ENCODE peak calls at places on chromosomes 4 and X, in ten cellular contexts. One of them, this sample, is unnamed.

GRCh38 chrX:71253253-71254091 is 468 bp downstream of the ZMYM3 start:
- DNase-seq in GM23248: peak
- DNase-seq in DMS153: no peak
- DNase-seq in MCF 10A: peak
- DNase-seq in lower lobe of right lung: peak
- DNase-seq in activated CD4-positive, CD25-positive, alpha-beta regulatory T cell treated with anti-CD3 and anti-CD28 coated beads, Interleukin-2, amount 50 U/mL, for 72 hours: peak
- DNase-seq in posterior cingulate gyrus: peak
- DNase-seq in GM19239: no peak
- DNase-seq in stimulated activated CD4-positive, alpha-beta T cell treated with anti-CD3 and anti-CD28 coated beads, Interleukin-15, amount 100 ng/mL, for 24 hours: peak
- DNase-seq in psoas muscle: peak
- DNase-seq in this sample: peak

GRCh38 chr4:30094866-30095265 is 625.3 kb upstream of the PCDH7 start:
- DNase-seq in stimulated activated CD4-positive, alpha-beta T cell treated with anti-CD3 and anti-CD28 coated beads, Interleukin-15, amount 100 ng/mL, for 24 hours: no peak
- DNase-seq in posterior cingulate gyrus: no peak
- DNase-seq in GM19239: no peak
- DNase-seq in activated CD4-positive, CD25-positive, alpha-beta regulatory T cell treated with anti-CD3 and anti-CD28 coated beads, Interleukin-2, amount 50 U/mL, for 72 hours: no peak
- DNase-seq in MCF 10A: peak
- DNase-seq in GM23248: no peak
- DNase-seq in psoas muscle: no peak
- DNase-seq in DMS153: no peak
- DNase-seq in lower lobe of right lung: no peak
- DNase-seq in this sample: no peak

GRCh38 chr4:38179690-38180299 is 219.6 kb downstream of the PTTG2 start:
- DNase-seq in GM23248: peak
- DNase-seq in stimulated activated CD4-positive, alpha-beta T cell treated with anti-CD3 and anti-CD28 coated beads, Interleukin-15, amount 100 ng/mL, for 24 hours: peak
- DNase-seq in lower lobe of right lung: peak
- DNase-seq in DMS153: peak
- DNase-seq in GM19239: peak
- DNase-seq in posterior cingulate gyrus: peak
- DNase-seq in activated CD4-positive, CD25-positive, alpha-beta regulatory T cell treated with anti-CD3 and anti-CD28 coated beads, Interleukin-2, amount 50 U/mL, for 72 hours: peak
- DNase-seq in MCF 10A: peak
- DNase-seq in psoas muscle: peak
- DNase-seq in this sample: peak

GRCh38 chr4:98290511-98290910 is 29.3 kb downstream of the RAP1GDS1 start:
- DNase-seq in GM23248: peak
- DNase-seq in posterior cingulate gyrus: no peak
- DNase-seq in MCF 10A: no peak
- DNase-seq in DMS153: no peak
- DNase-seq in lower lobe of right lung: no peak
- DNase-seq in activated CD4-positive, CD25-positive, alpha-beta regulatory T cell treated with anti-CD3 and anti-CD28 coated beads, Interleukin-2, amount 50 U/mL, for 72 hours: no peak
- DNase-seq in stimulated activated CD4-positive, alpha-beta T cell treated with anti-CD3 and anti-CD28 coated beads, Interleukin-15, amount 100 ng/mL, for 24 hours: no peak
- DNase-seq in GM19239: no peak
- DNase-seq in psoas muscle: no peak
- DNase-seq in this sample: peak

GRCh38 chr4:152780267-152780811 is 585 bp downstream of the ARFIP1 start:
- DNase-seq in GM19239: no peak
- DNase-seq in posterior cingulate gyrus: peak
- DNase-seq in DMS153: no peak
- DNase-seq in activated CD4-positive, CD25-positive, alpha-beta regulatory T cell treated with anti-CD3 and anti-CD28 coated beads, Interleukin-2, amount 50 U/mL, for 72 hours: no peak
- DNase-seq in MCF 10A: peak
- DNase-seq in psoas muscle: no peak
- DNase-seq in lower lobe of right lung: no peak
- DNase-seq in stimulated activated CD4-positive, alpha-beta T cell treated with anti-CD3 and anti-CD28 coated beads, Interleukin-15, amount 100 ng/mL, for 24 hours: no peak
- DNase-seq in GM23248: peak
- DNase-seq in this sample: peak

GRCh38 chr4:150664935-150665334 is 83.0 kb downstream of the MAB21L2 start:
- DNase-seq in psoas muscle: no peak
- DNase-seq in DMS153: no peak
- DNase-seq in lower lobe of right lung: no peak
- DNase-seq in stimulated activated CD4-positive, alpha-beta T cell treated with anti-CD3 and anti-CD28 coated beads, Interleukin-15, amount 100 ng/mL, for 24 hours: no peak
- DNase-seq in MCF 10A: peak
- DNase-seq in GM19239: no peak
- DNase-seq in activated CD4-positive, CD25-positive, alpha-beta regulatory T cell treated with anti-CD3 and anti-CD28 coated beads, Interleukin-2, amount 50 U/mL, for 72 hours: no peak
- DNase-seq in posterior cingulate gyrus: no peak
- DNase-seq in GM23248: peak
- DNase-seq in this sample: no peak

GRCh38 chr4:89289312-89289711 is 18.3 kb downstream of the GPRIN3 start:
- DNase-seq in activated CD4-positive, CD25-positive, alpha-beta regulatory T cell treated with anti-CD3 and anti-CD28 coated beads, Interleukin-2, amount 50 U/mL, for 72 hours: no peak
- DNase-seq in posterior cingulate gyrus: no peak
- DNase-seq in psoas muscle: no peak
- DNase-seq in GM19239: no peak
- DNase-seq in GM23248: no peak
- DNase-seq in stimulated activated CD4-positive, alpha-beta T cell treated with anti-CD3 and anti-CD28 coated beads, Interleukin-15, amount 100 ng/mL, for 24 hours: no peak
- DNase-seq in MCF 10A: no peak
- DNase-seq in lower lobe of right lung: no peak
- DNase-seq in DMS153: no peak
- DNase-seq in this sample: no peak

GRCh38 chr4:47101453-47101852 is 70.1 kb downstream of the GABRB1 start:
- DNase-seq in GM23248: no peak
- DNase-seq in psoas muscle: no peak
- DNase-seq in MCF 10A: no peak
- DNase-seq in stimulated activated CD4-positive, alpha-beta T cell treated with anti-CD3 and anti-CD28 coated beads, Interleukin-15, amount 100 ng/mL, for 24 hours: no peak
- DNase-seq in GM19239: no peak
- DNase-seq in lower lobe of right lung: no peak
- DNase-seq in activated CD4-positive, CD25-positive, alpha-beta regulatory T cell treated with anti-CD3 and anti-CD28 coated beads, Interleukin-2, amount 50 U/mL, for 72 hours: no peak
- DNase-seq in DMS153: no peak
- DNase-seq in posterior cingulate gyrus: no peak
- DNase-seq in this sample: no peak

GRCh38 chr4:99945718-99946345 is 586 bp downstream of the DNAJB14 start:
- DNase-seq in GM23248: peak
- DNase-seq in lower lobe of right lung: no peak
- DNase-seq in MCF 10A: peak
- DNase-seq in psoas muscle: no peak
- DNase-seq in GM19239: no peak
- DNase-seq in stimulated activated CD4-positive, alpha-beta T cell treated with anti-CD3 and anti-CD28 coated beads, Interleukin-15, amount 100 ng/mL, for 24 hours: no peak
- DNase-seq in posterior cingulate gyrus: no peak
- DNase-seq in DMS153: no peak
- DNase-seq in activated CD4-positive, CD25-positive, alpha-beta regulatory T cell treated with anti-CD3 and anti-CD28 coated beads, Interleukin-2, amount 50 U/mL, for 72 hours: no peak
- DNase-seq in this sample: peak

GRCh38 chrX:133444196-133444595 is 28.9 kb upstream of the GPC4 start:
- DNase-seq in activated CD4-positive, CD25-positive, alpha-beta regulatory T cell treated with anti-CD3 and anti-CD28 coated beads, Interleukin-2, amount 50 U/mL, for 72 hours: no peak
- DNase-seq in GM23248: no peak
- DNase-seq in lower lobe of right lung: no peak
- DNase-seq in MCF 10A: peak
- DNase-seq in posterior cingulate gyrus: no peak
- DNase-seq in psoas muscle: no peak
- DNase-seq in stimulated activated CD4-positive, alpha-beta T cell treated with anti-CD3 and anti-CD28 coated beads, Interleukin-15, amount 100 ng/mL, for 24 hours: no peak
- DNase-seq in DMS153: no peak
- DNase-seq in GM19239: no peak
- DNase-seq in this sample: no peak

GRCh38 chr4:29553842-29554241 is 1166.3 kb upstream of the PCDH7 start:
- DNase-seq in lower lobe of right lung: no peak
- DNase-seq in psoas muscle: no peak
- DNase-seq in posterior cingulate gyrus: no peak
- DNase-seq in GM23248: no peak
- DNase-seq in MCF 10A: peak
- DNase-seq in DMS153: no peak
- DNase-seq in stimulated activated CD4-positive, alpha-beta T cell treated with anti-CD3 and anti-CD28 coated beads, Interleukin-15, amount 100 ng/mL, for 24 hours: no peak
- DNase-seq in activated CD4-positive, CD25-positive, alpha-beta regulatory T cell treated with anti-CD3 and anti-CD28 coated beads, Interleukin-2, amount 50 U/mL, for 72 hours: no peak
- DNase-seq in GM19239: no peak
- DNase-seq in this sample: no peak

GRCh38 chr4:99301376-99302164 is 10.8 kb upstream of the ADH1A start:
- DNase-seq in GM19239: no peak
- DNase-seq in psoas muscle: no peak
- DNase-seq in GM23248: peak
- DNase-seq in DMS153: no peak
- DNase-seq in stimulated activated CD4-positive, alpha-beta T cell treated with anti-CD3 and anti-CD28 coated beads, Interleukin-15, amount 100 ng/mL, for 24 hours: no peak
- DNase-seq in activated CD4-positive, CD25-positive, alpha-beta regulatory T cell treated with anti-CD3 and anti-CD28 coated beads, Interleukin-2, amount 50 U/mL, for 72 hours: no peak
- DNase-seq in lower lobe of right lung: no peak
- DNase-seq in posterior cingulate gyrus: no peak
- DNase-seq in MCF 10A: peak
- DNase-seq in this sample: no peak

GRCh38 chr4:3304831-3305609 is 12.2 kb downstream of the RGS12 start:
- DNase-seq in GM19239: no peak
- DNase-seq in MCF 10A: no peak
- DNase-seq in psoas muscle: no peak
- DNase-seq in GM23248: peak
- DNase-seq in lower lobe of right lung: peak
- DNase-seq in activated CD4-positive, CD25-positive, alpha-beta regulatory T cell treated with anti-CD3 and anti-CD28 coated beads, Interleukin-2, amount 50 U/mL, for 72 hours: peak
- DNase-seq in posterior cingulate gyrus: peak
- DNase-seq in DMS153: no peak
- DNase-seq in stimulated activated CD4-positive, alpha-beta T cell treated with anti-CD3 and anti-CD28 coated beads, Interleukin-15, amount 100 ng/mL, for 24 hours: no peak
- DNase-seq in this sample: no peak

GRCh38 chr4:150140774-150141400 is 62.6 kb downstream of the DCLK2 start:
- DNase-seq in activated CD4-positive, CD25-positive, alpha-beta regulatory T cell treated with anti-CD3 and anti-CD28 coated beads, Interleukin-2, amount 50 U/mL, for 72 hours: no peak
- DNase-seq in GM23248: peak
- DNase-seq in stimulated activated CD4-positive, alpha-beta T cell treated with anti-CD3 and anti-CD28 coated beads, Interleukin-15, amount 100 ng/mL, for 24 hours: no peak
- DNase-seq in GM19239: no peak
- DNase-seq in posterior cingulate gyrus: no peak
- DNase-seq in DMS153: no peak
- DNase-seq in lower lobe of right lung: no peak
- DNase-seq in MCF 10A: peak
- DNase-seq in psoas muscle: no peak
- DNase-seq in this sample: no peak

GRCh38 chr4:183329954-183330742 is 7.9 kb upstream of the CLDN24 start:
- DNase-seq in lower lobe of right lung: no peak
- DNase-seq in psoas muscle: no peak
- DNase-seq in stimulated activated CD4-positive, alpha-beta T cell treated with anti-CD3 and anti-CD28 coated beads, Interleukin-15, amount 100 ng/mL, for 24 hours: no peak
- DNase-seq in GM19239: no peak
- DNase-seq in MCF 10A: no peak
- DNase-seq in activated CD4-positive, CD25-positive, alpha-beta regulatory T cell treated with anti-CD3 and anti-CD28 coated beads, Interleukin-2, amount 50 U/mL, for 72 hours: no peak
- DNase-seq in posterior cingulate gyrus: peak
- DNase-seq in DMS153: no peak
- DNase-seq in GM23248: no peak
- DNase-seq in this sample: no peak

GRCh38 chr4:85756938-85757337 is 282.0 kb downstream of the ARHGAP24 start:
- DNase-seq in GM19239: no peak
- DNase-seq in lower lobe of right lung: no peak
- DNase-seq in posterior cingulate gyrus: no peak
- DNase-seq in MCF 10A: peak
- DNase-seq in GM23248: peak
- DNase-seq in psoas muscle: no peak
- DNase-seq in stimulated activated CD4-positive, alpha-beta T cell treated with anti-CD3 and anti-CD28 coated beads, Interleukin-15, amount 100 ng/mL, for 24 hours: no peak
- DNase-seq in DMS153: no peak
- DNase-seq in activated CD4-positive, CD25-positive, alpha-beta regulatory T cell treated with anti-CD3 and anti-CD28 coated beads, Interleukin-2, amount 50 U/mL, for 72 hours: no peak
- DNase-seq in this sample: peak

GRCh38 chr4:113962719-113963274 is 16.6 kb downstream of the ARSJ start:
- DNase-seq in stimulated activated CD4-positive, alpha-beta T cell treated with anti-CD3 and anti-CD28 coated beads, Interleukin-15, amount 100 ng/mL, for 24 hours: no peak
- DNase-seq in posterior cingulate gyrus: no peak
- DNase-seq in GM23248: no peak
- DNase-seq in GM19239: no peak
- DNase-seq in activated CD4-positive, CD25-positive, alpha-beta regulatory T cell treated with anti-CD3 and anti-CD28 coated beads, Interleukin-2, amount 50 U/mL, for 72 hours: no peak
- DNase-seq in lower lobe of right lung: no peak
- DNase-seq in DMS153: no peak
- DNase-seq in psoas muscle: no peak
- DNase-seq in MCF 10A: no peak
- DNase-seq in this sample: no peak

GRCh38 chrX:123219916-123220315 is 35.8 kb downstream of the GRIA3 start:
- DNase-seq in DMS153: peak
- DNase-seq in stimulated activated CD4-positive, alpha-beta T cell treated with anti-CD3 and anti-CD28 coated beads, Interleukin-15, amount 100 ng/mL, for 24 hours: no peak
- DNase-seq in posterior cingulate gyrus: no peak
- DNase-seq in GM23248: peak
- DNase-seq in psoas muscle: no peak
- DNase-seq in lower lobe of right lung: no peak
- DNase-seq in activated CD4-positive, CD25-positive, alpha-beta regulatory T cell treated with anti-CD3 and anti-CD28 coated beads, Interleukin-2, amount 50 U/mL, for 72 hours: no peak
- DNase-seq in GM19239: no peak
- DNase-seq in MCF 10A: no peak
- DNase-seq in this sample: no peak

GRCh38 chr4:48268956-48269860 is at the start of gene TEC:
- DNase-seq in posterior cingulate gyrus: peak
- DNase-seq in DMS153: no peak
- DNase-seq in MCF 10A: peak
- DNase-seq in GM19239: no peak
- DNase-seq in GM23248: peak
- DNase-seq in stimulated activated CD4-positive, alpha-beta T cell treated with anti-CD3 and anti-CD28 coated beads, Interleukin-15, amount 100 ng/mL, for 24 hours: peak
- DNase-seq in psoas muscle: peak
- DNase-seq in lower lobe of right lung: peak
- DNase-seq in activated CD4-positive, CD25-positive, alpha-beta regulatory T cell treated with anti-CD3 and anti-CD28 coated beads, Interleukin-2, amount 50 U/mL, for 72 hours: peak
- DNase-seq in this sample: peak

GRCh38 chr4:16693040-16693506 is 205.4 kb downstream of the LDB2 start:
- DNase-seq in lower lobe of right lung: no peak
- DNase-seq in posterior cingulate gyrus: no peak
- DNase-seq in GM19239: no peak
- DNase-seq in DMS153: no peak
- DNase-seq in activated CD4-positive, CD25-positive, alpha-beta regulatory T cell treated with anti-CD3 and anti-CD28 coated beads, Interleukin-2, amount 50 U/mL, for 72 hours: no peak
- DNase-seq in MCF 10A: no peak
- DNase-seq in GM23248: peak
- DNase-seq in stimulated activated CD4-positive, alpha-beta T cell treated with anti-CD3 and anti-CD28 coated beads, Interleukin-15, amount 100 ng/mL, for 24 hours: no peak
- DNase-seq in psoas muscle: no peak
- DNase-seq in this sample: no peak

GRCh38 chr4:154622598-154622997 is 10.1 kb upstream of the FGG start:
- DNase-seq in GM19239: peak
- DNase-seq in psoas muscle: no peak
- DNase-seq in DMS153: no peak
- DNase-seq in lower lobe of right lung: no peak
- DNase-seq in stimulated activated CD4-positive, alpha-beta T cell treated with anti-CD3 and anti-CD28 coated beads, Interleukin-15, amount 100 ng/mL, for 24 hours: peak
- DNase-seq in posterior cingulate gyrus: no peak
- DNase-seq in GM23248: peak
- DNase-seq in MCF 10A: peak
- DNase-seq in activated CD4-positive, CD25-positive, alpha-beta regulatory T cell treated with anti-CD3 and anti-CD28 coated beads, Interleukin-2, amount 50 U/mL, for 72 hours: no peak
- DNase-seq in this sample: peak

GRCh38 chrX:48025561-48025960 is 18.8 kb downstream of the SPACA5 start:
- DNase-seq in MCF 10A: peak
- DNase-seq in activated CD4-positive, CD25-positive, alpha-beta regulatory T cell treated with anti-CD3 and anti-CD28 coated beads, Interleukin-2, amount 50 U/mL, for 72 hours: no peak
- DNase-seq in GM23248: peak
- DNase-seq in psoas muscle: no peak
- DNase-seq in posterior cingulate gyrus: peak
- DNase-seq in DMS153: peak
- DNase-seq in GM19239: no peak
- DNase-seq in lower lobe of right lung: no peak
- DNase-seq in stimulated activated CD4-positive, alpha-beta T cell treated with anti-CD3 and anti-CD28 coated beads, Interleukin-15, amount 100 ng/mL, for 24 hours: peak
- DNase-seq in this sample: peak

GRCh38 chr4:5572114-5572513 is 136.2 kb downstream of the EVC2 start:
- DNase-seq in activated CD4-positive, CD25-positive, alpha-beta regulatory T cell treated with anti-CD3 and anti-CD28 coated beads, Interleukin-2, amount 50 U/mL, for 72 hours: no peak
- DNase-seq in DMS153: no peak
- DNase-seq in psoas muscle: no peak
- DNase-seq in posterior cingulate gyrus: no peak
- DNase-seq in GM19239: no peak
- DNase-seq in lower lobe of right lung: no peak
- DNase-seq in stimulated activated CD4-positive, alpha-beta T cell treated with anti-CD3 and anti-CD28 coated beads, Interleukin-15, amount 100 ng/mL, for 24 hours: no peak
- DNase-seq in MCF 10A: peak
- DNase-seq in GM23248: peak
- DNase-seq in this sample: no peak

GRCh38 chr4:168623011-168623410 is 126.2 kb downstream of the PALLD start:
- DNase-seq in activated CD4-positive, CD25-positive, alpha-beta regulatory T cell treated with anti-CD3 and anti-CD28 coated beads, Interleukin-2, amount 50 U/mL, for 72 hours: no peak
- DNase-seq in GM23248: no peak
- DNase-seq in posterior cingulate gyrus: no peak
- DNase-seq in MCF 10A: no peak
- DNase-seq in GM19239: no peak
- DNase-seq in lower lobe of right lung: no peak
- DNase-seq in stimulated activated CD4-positive, alpha-beta T cell treated with anti-CD3 and anti-CD28 coated beads, Interleukin-15, amount 100 ng/mL, for 24 hours: no peak
- DNase-seq in DMS153: no peak
- DNase-seq in psoas muscle: no peak
- DNase-seq in this sample: no peak

GRCh38 chrX:40146471-40147398 is 49.0 kb upstream of the BCOR start:
- DNase-seq in posterior cingulate gyrus: peak
- DNase-seq in DMS153: no peak
- DNase-seq in stimulated activated CD4-positive, alpha-beta T cell treated with anti-CD3 and anti-CD28 coated beads, Interleukin-15, amount 100 ng/mL, for 24 hours: no peak
- DNase-seq in MCF 10A: peak
- DNase-seq in GM19239: no peak
- DNase-seq in activated CD4-positive, CD25-positive, alpha-beta regulatory T cell treated with anti-CD3 and anti-CD28 coated beads, Interleukin-2, amount 50 U/mL, for 72 hours: no peak
- DNase-seq in psoas muscle: peak
- DNase-seq in lower lobe of right lung: peak
- DNase-seq in GM23248: peak
- DNase-seq in this sample: peak

GRCh38 chr4:11908712-11909111 is 480.0 kb upstream of the HS3ST1 start:
- DNase-seq in lower lobe of right lung: no peak
- DNase-seq in activated CD4-positive, CD25-positive, alpha-beta regulatory T cell treated with anti-CD3 and anti-CD28 coated beads, Interleukin-2, amount 50 U/mL, for 72 hours: no peak
- DNase-seq in posterior cingulate gyrus: no peak
- DNase-seq in MCF 10A: no peak
- DNase-seq in DMS153: no peak
- DNase-seq in GM19239: no peak
- DNase-seq in psoas muscle: no peak
- DNase-seq in GM23248: no peak
- DNase-seq in stimulated activated CD4-positive, alpha-beta T cell treated with anti-CD3 and anti-CD28 coated beads, Interleukin-15, amount 100 ng/mL, for 24 hours: no peak
- DNase-seq in this sample: no peak

This sample was measured in NAMALWA.